ENCODE peak calls at places on chromosomes 11 and 22, in four cellular contexts. P is HEK293T, Y is HepG2, H is K562. K is an unnamed sample.

GRCh38 chr11:94794287-94795168 is 26.4 kb downstream of the AMOTL1 start:
- DNase-seq in P (no peak), Y (no peak), H (no peak), K (no peak)

GRCh38 chr22:30004689-30005088 is 75.6 kb upstream of the HORMAD2 start:
- DNase-seq in P (no peak), Y (no peak), H (no peak), K (no peak)

GRCh38 chr11:94139421-94139820 is 10.8 kb downstream of the PANX1 start:
- DNase-seq in P (no peak), Y (no peak), H (no peak), K (no peak)

GRCh38 chr11:94106699-94107098 is 21.9 kb upstream of the PANX1 start:
- DNase-seq in P (no peak), Y (no peak), H (no peak), K (no peak)

GRCh38 chr11:133835258-133836075 is 9.8 kb downstream of the SPATA19 start:
- DNase-seq in P (peak; percentile 71), Y (peak; percentile 61), H (no peak), K (peak; percentile 23)

GRCh38 chr11:82996966-82997606 is 74.6 kb downstream of the RAB30 start:
- DNase-seq in P (no peak), Y (no peak), H (no peak), K (peak; percentile 87)

GRCh38 chr11:67437082-67437821 is at the start of gene PTPRCAP:
- DNase-seq in P (no peak), Y (no peak), H (peak; percentile 61), K (no peak)

GRCh38 chr11:107218123-107219084 is 200.1 kb upstream of the GUCY1A2 start:
- DNase-seq in P (peak; percentile 13), Y (no peak), H (no peak), K (no peak)

GRCh38 chr11:113884361-113884836 is 9.0 kb upstream of the USP28 start:
- DNase-seq in P (no peak), Y (peak; percentile 45), H (no peak), K (no peak)

GRCh38 chr11:31437742-31438435 is 68.2 kb downstream of the DNAJC24 start:
- DNase-seq in P (no peak), Y (no peak), H (no peak), K (no peak)

GRCh38 chr11:65546217-65546958 is 11.8 kb downstream of the LTBP3 start:
- DNase-seq in P (peak; percentile 94), Y (peak; percentile 75), H (peak; percentile 97), K (no peak)
- TF ChIP-seq FOXM1 in P (no peak), Y (no peak), H (no peak), K (no peak)

GRCh38 chr22:38068641-38069371 is 11.6 kb downstream of the PICK1 start:
- DNase-seq in P (no peak), Y (no peak), H (no peak), K (no peak)
- TF ChIP-seq BHLHE40 in P (no peak), Y (no peak), H (no peak), K (no peak)

DNA sequence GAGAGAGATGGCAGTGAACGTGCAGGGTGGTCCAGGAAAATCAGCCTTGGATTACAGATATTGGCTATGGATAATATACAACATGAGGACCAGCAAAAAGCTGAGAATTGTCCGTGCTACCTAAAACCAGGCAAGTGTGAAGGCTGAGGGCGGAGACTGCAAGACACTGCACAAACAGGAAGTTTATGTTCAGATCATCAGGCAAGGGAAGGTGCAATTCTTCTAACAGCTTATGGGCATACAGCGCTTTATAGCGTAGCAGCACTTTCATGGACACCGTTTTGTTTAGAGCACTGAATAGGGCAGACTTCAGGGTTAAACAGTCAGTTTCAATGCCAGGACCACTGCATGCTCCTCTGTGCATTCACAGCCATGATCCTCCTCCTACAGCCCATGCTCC is 93.1 kb upstream of the TMEM45B start:
- DNase-seq in P (no peak), Y (no peak), H (no peak), K (no peak)
- TF ChIP-seq FOXM1 in P (no peak), Y (no peak), H (no peak), K (no peak)

DNA sequence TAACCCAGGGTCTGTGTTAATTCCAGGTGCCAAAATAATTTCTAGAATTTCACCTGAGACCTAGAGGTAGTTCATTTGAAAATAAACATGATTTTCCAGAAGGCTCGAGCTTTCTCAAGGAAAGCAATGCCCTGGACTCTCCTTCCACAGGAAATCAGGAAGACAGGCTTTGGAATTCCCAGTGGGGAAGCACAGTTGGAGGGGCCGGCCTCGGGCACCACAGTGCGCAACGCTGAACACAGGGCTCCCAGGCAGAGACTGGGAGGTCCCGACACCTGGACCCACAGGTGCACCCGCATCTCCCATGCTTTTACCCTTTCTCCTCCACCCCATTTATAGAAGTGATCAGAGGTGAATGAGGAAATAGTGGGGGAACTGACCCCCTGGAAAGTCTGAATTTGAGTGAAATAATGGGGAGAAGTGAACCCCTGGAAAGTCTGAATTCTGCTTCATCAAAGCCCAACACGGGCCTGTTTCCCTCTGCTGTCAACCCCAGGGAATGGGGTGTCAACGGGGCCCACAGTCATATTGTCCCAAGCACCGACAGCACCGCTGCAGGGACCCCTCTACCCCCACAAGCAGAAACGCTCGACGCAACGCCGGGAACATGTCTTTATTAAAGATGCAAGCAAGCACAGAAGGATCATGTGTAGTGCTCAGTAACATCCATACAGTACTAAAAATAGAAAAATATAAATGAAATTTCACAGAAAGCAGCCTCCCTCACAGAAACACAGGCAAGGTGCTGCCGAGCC is 12.0 kb upstream of the EFCAB6 start:
- DNase-seq in P (no peak), Y (no peak), H (no peak), K (no peak)
- TF ChIP-seq BHLHE40 in P (no peak), Y (no peak), H (no peak), K (no peak)

GRCh38 chr22:21686634-21687393 is 21.0 kb downstream of the PPIL2 start:
- DNase-seq in P (no peak), Y (no peak), H (no peak), K (no peak)
- TF ChIP-seq FOXM1 in P (no peak), Y (no peak), H (no peak), K (no peak)

GRCh38 chr11:122032317-122032716 is 83.7 kb downstream of the BLID start:
- DNase-seq in P (no peak), Y (no peak), H (no peak), K (no peak)
- TF ChIP-seq BHLHE40 in P (no peak), Y (no peak), H (no peak), K (no peak)

GRCh38 chr11:2084721-2085120 is 54.5 kb downstream of the IGF2 start:
- DNase-seq in P (no peak), Y (no peak), H (no peak), K (no peak)
- TF ChIP-seq FOXM1 in P (no peak), Y (no peak), H (no peak), K (no peak)

GRCh38 chr11:64100345-64100744 is 64.6 kb downstream of the FLRT1 start:
- DNase-seq in P (peak; percentile 42), Y (no peak), H (peak; percentile 61), K (no peak)
- TF ChIP-seq BHLHE40 in P (no peak), Y (no peak), H (no peak), K (no peak)

GRCh38 chr11:2699531-2700414 is at the start of gene KCNQ1OT1:
- DNase-seq in P (peak; percentile 93), Y (peak; percentile 95), H (peak; percentile 94), K (peak; percentile 86)

GRCh38 chr11:2702771-2703486 is 3.1 kb upstream of the KCNQ1OT1 start:
- DNase-seq in P (no peak), Y (no peak), H (no peak), K (no peak)

GRCh38 chr11:2700415-2701211 is 819 bp upstream of the KCNQ1OT1 start:
- DNase-seq in P (peak; percentile 33), Y (peak; percentile 57), H (peak; percentile 76), K (peak; percentile 13)

GRCh38 chr11:2701898-2702434 is 2.2 kb upstream of the KCNQ1OT1 start:
- DNase-seq in P (no peak), Y (no peak), H (no peak), K (no peak)

DNA sequence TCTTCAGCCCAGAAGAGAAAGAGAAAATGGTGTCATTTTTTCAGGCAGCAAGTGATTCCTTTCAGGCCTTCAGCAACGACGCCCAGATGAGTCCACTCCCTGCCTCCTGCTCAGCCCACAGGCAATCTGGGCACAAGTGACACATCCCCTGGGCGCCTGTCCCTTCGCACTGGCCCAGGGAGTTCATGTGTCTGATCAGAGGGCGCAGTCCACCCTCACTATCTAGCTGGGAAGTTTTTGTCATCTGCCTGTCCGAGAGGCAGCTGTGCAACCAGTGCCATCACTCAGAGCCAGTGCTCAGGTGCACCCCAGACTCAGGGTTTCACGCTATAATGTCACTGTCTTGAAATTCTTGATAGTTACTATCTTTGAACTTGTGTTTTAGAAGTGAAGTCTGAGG is 1.4 kb upstream of the KCNQ1OT1 start:
- DNase-seq in P (no peak), Y (peak; percentile 43), H (no peak), K (no peak)
- TF ChIP-seq FOXM1 in P (no peak), Y (no peak), H (no peak), K (no peak)

GRCh38 chr22:40422558-40423245 is 52.3 kb downstream of the SGSM3 start:
- DNase-seq in P (no peak), Y (no peak), H (no peak), K (no peak)
- TF ChIP-seq BHLHE40 in P (no peak), Y (no peak), H (no peak), K (no peak)